ENCODE peak calls at places on chromosomes 16 and 17, in ten cellular contexts. F is colonic mucosa; D is OCI-LY7; J is neuronal stem cell; O is psoas muscle; C is cardiac muscle cell; H is A549; B is uterus; Y is IMR-90; Z is CD8-positive, alpha-beta T cell. S is an unnamed sample.
A peak's percentile ranks its signal among the peaks of the same experiment; 100 is the strongest.

GRCh38 chr16:55476625-55477533 is 2.1 kb upstream of the MMP2 start:
- DNase-seq in Y (no peak), O (peak; percentile 81), Z (no peak), D (no peak), C (no peak), B (peak; percentile 80), H (no peak), F (no peak), J (no peak), S (no peak)

GRCh38 chr16:27475561-27475960 is 73.6 kb downstream of the IL21R start:
- DNase-seq in O (no peak), D (no peak), F (no peak), Y (peak; percentile 95), B (no peak), C (peak; percentile 73), J (no peak), Z (no peak), H (no peak), S (peak; percentile 66)

GRCh38 chr16:31868701-31869167 is 4.9 kb upstream of the ZNF267 start:
- DNase-seq in Z (peak; percentile 74), H (peak; percentile 66), Y (peak; percentile 72), D (peak; percentile 80), J (peak; percentile 67), C (peak; percentile 81), F (peak; percentile 88), O (peak; percentile 83), B (peak; percentile 76), S (peak; percentile 26)

GRCh38 chr17:62950067-62950466 is 16.0 kb upstream of the TANC2 start:
- DNase-seq in H (peak; percentile 60), Y (peak; percentile 45), O (no peak), C (peak; percentile 96), Z (no peak), D (no peak), B (peak; percentile 20), J (no peak), F (peak; percentile 92), S (no peak)

GRCh38 chr17:42984486-42984885 is 4.1 kb downstream of the RUNDC1 start:
- DNase-seq in B (no peak), D (no peak), H (no peak), Z (no peak), C (peak; percentile 55), F (no peak), O (no peak), J (no peak), Y (no peak), S (no peak)

GRCh38 chr16:28087140-28087660 is 23.7 kb upstream of the GSG1L start:
- DNase-seq in O (no peak), D (no peak), C (no peak), H (no peak), J (no peak), F (no peak), Y (no peak), Z (no peak), B (no peak), S (no peak)

GRCh38 chr17:69949931-69950330 is 125.1 kb upstream of the KCNJ16 start:
- DNase-seq in Z (no peak), B (no peak), J (no peak), O (no peak), F (no peak), C (no peak), Y (peak; percentile 7), D (no peak), H (no peak), S (no peak)

GRCh38 chr16:64629622-64630021 is 492.2 kb downstream of the CDH11 start:
- DNase-seq in Z (no peak), O (no peak), D (no peak), F (no peak), H (no peak), C (no peak), Y (no peak), B (no peak), J (no peak), S (no peak)

GRCh38 chr17:56629450-56630187 is 36.1 kb downstream of the NOG start:
- DNase-seq in Z (peak; percentile 26), C (peak; percentile 11), F (no peak), D (no peak), O (no peak), Y (peak; percentile 37), B (no peak), J (peak; percentile 21), H (peak; percentile 45), S (peak; percentile 7)

GRCh38 chr16:87661561-87661960 is 59.3 kb downstream of the JPH3 start:
- DNase-seq in D (peak; percentile 55), Z (no peak), H (peak; percentile 37), Y (peak; percentile 43), B (no peak), F (no peak), C (peak; percentile 64), O (no peak), J (peak; percentile 63), S (no peak)

GRCh38 chr16:708019-708418 is 2.4 kb upstream of the FBXL16 start:
- DNase-seq in Z (no peak), O (no peak), J (no peak), F (no peak), D (no peak), H (no peak), Y (no peak), B (no peak), C (no peak), S (no peak)

GRCh38 chr16:85253127-85253941 is 141.1 kb upstream of the CIBAR2 start:
- DNase-seq in Y (peak; percentile 29), O (peak; percentile 71), C (peak; percentile 46), D (peak; percentile 81), B (peak; percentile 53), Z (peak; percentile 60), H (peak; percentile 51), F (peak; percentile 56), J (peak; percentile 63), S (no peak)

GRCh38 chr17:49580981-49581644 is 5.4 kb downstream of the NXPH3 start:
- DNase-seq in Y (no peak), O (peak; percentile 36), H (no peak), C (no peak), B (no peak), F (no peak), Z (no peak), D (no peak), J (no peak), S (no peak)
- H3K27ac ChIP-seq in Y (no peak overlapping the region), O (no peak overlapping the region), H (no peak overlapping the region), C (no peak overlapping the region), B (no peak overlapping the region), F (no peak overlapping the region), Z (no peak overlapping the region), D (no peak overlapping the region), J (no peak overlapping the region), S (no peak overlapping the region)

DNA sequence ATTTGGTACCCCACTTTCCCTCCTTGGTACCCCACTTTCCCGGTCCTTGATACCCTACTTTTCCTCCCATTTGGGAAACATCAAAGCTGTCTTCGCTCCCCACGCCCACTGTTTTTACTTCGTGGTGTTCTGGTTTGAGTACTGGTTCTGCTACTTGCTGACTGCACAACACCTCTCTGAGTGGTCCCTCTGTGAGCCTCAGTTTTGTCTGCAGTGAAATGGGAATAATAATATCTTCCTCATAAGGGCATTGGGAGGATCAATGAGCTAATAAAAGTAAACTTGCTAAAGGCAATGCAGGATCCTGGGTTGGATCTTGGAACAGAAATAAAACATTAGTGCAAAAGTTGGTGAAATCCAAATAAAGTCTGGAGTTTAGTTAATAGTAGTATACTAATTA is 70.0 kb upstream of the CLEC18A start:
- DNase-seq in Y (no peak), F (no peak), J (no peak), B (no peak), D (no peak), H (no peak), Z (no peak), O (no peak), C (no peak), S (no peak)
- H3K27ac ChIP-seq in Y (no peak overlapping the region), F (no peak overlapping the region), J (no peak overlapping the region), B (no peak overlapping the region), D (no peak overlapping the region), H (no peak overlapping the region), Z (no peak overlapping the region), O (no peak overlapping the region), C (no peak overlapping the region), S (no peak overlapping the region)

DNA sequence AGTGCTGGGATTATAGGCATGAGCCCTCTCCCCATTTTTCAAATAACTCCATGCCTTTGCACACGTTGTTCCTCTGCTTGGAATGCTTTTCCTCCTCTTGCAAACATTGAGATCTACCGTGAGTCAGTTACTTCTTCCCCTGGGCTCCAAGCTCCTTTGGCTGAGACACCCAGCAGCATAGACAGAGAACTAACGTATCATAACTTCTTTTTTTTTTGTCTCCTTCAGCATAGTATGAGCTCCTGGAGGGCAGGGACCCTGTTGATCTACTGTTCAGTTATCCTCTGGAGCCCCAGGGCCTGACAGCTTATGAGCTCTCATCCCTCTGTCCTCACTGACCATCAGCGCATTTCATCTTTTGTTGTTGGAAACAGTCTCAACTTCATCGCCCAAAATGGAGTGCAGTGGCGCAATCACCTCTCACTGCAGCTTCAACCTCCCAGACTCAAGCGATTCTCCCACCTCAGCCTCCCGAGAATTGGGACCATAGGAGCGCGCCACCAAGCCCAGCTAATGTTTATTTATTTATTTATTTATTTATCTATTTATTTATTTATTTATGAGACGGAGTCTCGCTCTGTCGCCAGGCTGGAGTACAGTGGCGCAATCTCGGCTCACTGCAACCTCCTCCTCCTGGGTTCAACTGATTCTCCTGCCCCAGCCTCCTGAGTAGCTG is 2.2 kb downstream of the SPAG7 start:
- DNase-seq in Z (no peak), J (no peak), F (no peak), B (no peak), D (no peak), O (no peak), C (no peak), H (no peak), Y (no peak), S (no peak)
- H3K27ac ChIP-seq in Z (no peak overlapping the region), J (no peak overlapping the region), F (no peak overlapping the region), B (no peak overlapping the region), D (no peak overlapping the region), O (peak overlapping the region; percentile 93), C (peak overlapping the region; percentile 91), H (peak overlapping the region; percentile 95), Y (no peak overlapping the region), S (no peak overlapping the region)

GRCh38 chr16:83952587-83952939 is 477 bp upstream of the OSGIN1 start:
- DNase-seq in D (no peak), B (no peak), Z (no peak), C (no peak), O (no peak), F (no peak), H (no peak), Y (no peak), J (no peak), S (no peak)
- H3K27ac ChIP-seq in D (no peak overlapping the region), B (peak overlapping the region; percentile 78), Z (no peak overlapping the region), C (no peak overlapping the region), O (peak overlapping the region; percentile 96), F (no peak overlapping the region), H (peak overlapping the region; percentile 93), Y (peak overlapping the region; percentile 77), J (no peak overlapping the region), S (peak overlapping the region; percentile 95)

S was measured in AG04450.